ENCODE peak calls at places on chromosomes 1 and 21, in ten cellular contexts. F is GM23338, W is suprapubic skin, S is GM12892, V is breast epithelium, D is GM12891, Q is stomach, J is HepG2, I is endothelial cell of umbilical vein, A is transverse colon. M is an unnamed sample.

GRCh38 chr21:22791376-22791775 is 1793.2 kb downstream of the NCAM2 start:
- DNase-seq in I (peak; percentile 41), Q (no peak), J (no peak), W (no peak), D (no peak), A (no peak), V (no peak), F (no peak), S (no peak), M (no peak)

GRCh38 chr1:210663730-210664573 is 335.2 kb downstream of the HHAT start:
- DNase-seq in A (no peak), I (no peak), F (no peak), Q (no peak), V (no peak), J (no peak), D (no peak), W (no peak), S (no peak), M (peak; percentile 82)

GRCh38 chr1:163583782-163584181 is 262.0 kb downstream of the NUF2 start:
- DNase-seq in W (no peak), D (no peak), V (no peak), I (no peak), S (no peak), F (no peak), A (no peak), J (no peak), Q (no peak), M (no peak)

GRCh38 chr1:165315481-165315880 is 41.0 kb downstream of the LMX1A start:
- DNase-seq in D (no peak), W (no peak), A (no peak), F (no peak), V (no peak), I (no peak), J (no peak), Q (no peak), S (no peak), M (no peak)

GRCh38 chr1:43817304-43817939 is 110.1 kb downstream of the ST3GAL3 start:
- DNase-seq in D (no peak), I (no peak), Q (no peak), V (no peak), W (no peak), J (no peak), A (no peak), F (no peak), S (no peak), M (no peak)

GRCh38 chr1:148379170-148379500 is 104.0 kb downstream of the PPIAL4G start:
- DNase-seq in I (no peak), A (no peak), J (no peak), Q (no peak), S (no peak), D (no peak), F (peak; percentile 78), W (no peak), V (no peak), M (no peak)

GRCh38 chr1:81125672-81126071 is 675.1 kb upstream of the ADGRL2 start:
- DNase-seq in S (no peak), D (no peak), F (no peak), Q (no peak), V (no peak), W (no peak), A (no peak), J (no peak), I (no peak), M (no peak)

GRCh38 chr1:206925116-206925736 is 3.5 kb upstream of the FCMR start:
- DNase-seq in Q (peak; percentile 52), D (no peak), I (no peak), A (peak; percentile 81), V (no peak), W (no peak), J (peak; percentile 38), S (peak; percentile 64), F (peak; percentile 44), M (no peak)

GRCh38 chr21:30502041-30502440 is at the start of gene KRTAP19-5:
- DNase-seq in A (no peak), F (no peak), D (no peak), Q (no peak), V (no peak), J (no peak), S (no peak), I (no peak), W (no peak), M (no peak)

GRCh38 chr1:236916131-236916800 is 88.0 kb downstream of the MT1HL1 start:
- DNase-seq in S (no peak), A (no peak), J (no peak), Q (no peak), F (no peak), I (no peak), W (no peak), D (no peak), V (no peak), M (no peak)

GRCh38 chr1:155192346-155193274 is 15.1 kb downstream of the THBS3 start:
- DNase-seq in J (no peak), F (peak; percentile 90), I (no peak), A (peak; percentile 85), Q (peak; percentile 89), S (no peak), D (no peak), W (no peak), V (peak; percentile 82), M (peak; percentile 55)

GRCh38 chr1:59055908-59056719 is 240.8 kb upstream of the FGGY start:
- DNase-seq in Q (peak; percentile 36), I (no peak), J (no peak), A (no peak), D (no peak), V (peak; percentile 34), S (no peak), F (no peak), W (no peak), M (peak; percentile 59)

GRCh38 chr1:230568008-230568407 is 74.3 kb upstream of the COG2 start:
- DNase-seq in S (no peak), I (no peak), F (peak; percentile 57), J (peak; percentile 24), A (peak; percentile 66), W (no peak), V (no peak), Q (peak; percentile 56), D (no peak), M (no peak)

GRCh38 chr1:112522621-112523020 is 13.9 kb downstream of the WNT2B start:
- DNase-seq in F (no peak), S (no peak), W (no peak), A (no peak), V (no peak), J (no peak), I (no peak), D (no peak), Q (no peak), M (no peak)

GRCh38 chr1:161227196-161227871 is 1.5 kb downstream of the TOMM40L start:
- DNase-seq in Q (peak; percentile 88), J (peak; percentile 69), I (peak; percentile 72), V (peak; percentile 60), D (peak; percentile 50), A (peak; percentile 88), F (peak; percentile 92), S (peak; percentile 53), W (peak; percentile 89), M (peak; percentile 67)
- TF ChIP-seq POLR2AphosphoS5 in Q (no peak), J (no peak), I (peak; percentile 26), V (no peak), D (no peak), A (no peak), F (no peak), S (no peak), W (no peak), M (no peak)

DNA sequence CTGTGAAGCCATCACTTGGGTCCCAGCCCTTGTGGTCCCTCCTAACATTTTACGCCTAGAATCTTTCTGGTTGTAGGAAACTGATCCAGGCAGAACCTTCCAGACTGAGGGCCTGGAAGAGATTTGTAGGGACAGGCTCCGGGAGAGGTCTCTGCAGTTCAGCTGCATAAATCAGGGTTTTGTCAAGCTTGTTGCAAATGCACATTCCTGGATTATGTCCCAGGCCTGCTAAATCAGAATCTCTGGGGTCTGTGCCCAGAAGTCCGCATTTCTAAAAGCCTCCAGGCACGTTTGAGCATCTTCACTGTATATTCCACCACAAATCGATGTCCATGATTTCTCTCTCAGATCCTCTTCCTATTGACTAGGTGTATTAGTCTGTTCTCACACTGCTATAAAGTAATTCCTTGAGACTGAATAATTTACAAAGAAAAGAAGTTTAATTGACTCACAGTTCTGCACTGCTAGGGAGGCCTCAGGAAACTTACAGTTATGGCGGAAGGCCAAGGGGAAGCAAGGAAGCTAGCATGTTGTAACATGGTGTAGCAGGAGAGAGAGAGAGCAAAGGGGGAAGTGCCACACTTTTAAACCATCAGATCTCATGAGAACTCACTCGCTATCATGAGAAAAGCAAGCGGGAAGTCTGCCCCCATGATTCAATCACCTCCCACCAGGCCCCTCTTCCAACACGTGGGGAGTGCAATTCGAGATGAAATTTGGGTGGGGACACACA is 1.3 kb upstream of the FHAD1 start:
- DNase-seq in I (no peak), F (no peak), A (no peak), S (no peak), V (no peak), D (no peak), W (no peak), J (no peak), Q (no peak), M (no peak)
- TF ChIP-seq POLR2AphosphoS5 in I (no peak), F (no peak), A (peak; percentile 21), S (no peak), V (no peak), D (no peak), W (no peak), J (no peak), Q (no peak), M (no peak)

DNA sequence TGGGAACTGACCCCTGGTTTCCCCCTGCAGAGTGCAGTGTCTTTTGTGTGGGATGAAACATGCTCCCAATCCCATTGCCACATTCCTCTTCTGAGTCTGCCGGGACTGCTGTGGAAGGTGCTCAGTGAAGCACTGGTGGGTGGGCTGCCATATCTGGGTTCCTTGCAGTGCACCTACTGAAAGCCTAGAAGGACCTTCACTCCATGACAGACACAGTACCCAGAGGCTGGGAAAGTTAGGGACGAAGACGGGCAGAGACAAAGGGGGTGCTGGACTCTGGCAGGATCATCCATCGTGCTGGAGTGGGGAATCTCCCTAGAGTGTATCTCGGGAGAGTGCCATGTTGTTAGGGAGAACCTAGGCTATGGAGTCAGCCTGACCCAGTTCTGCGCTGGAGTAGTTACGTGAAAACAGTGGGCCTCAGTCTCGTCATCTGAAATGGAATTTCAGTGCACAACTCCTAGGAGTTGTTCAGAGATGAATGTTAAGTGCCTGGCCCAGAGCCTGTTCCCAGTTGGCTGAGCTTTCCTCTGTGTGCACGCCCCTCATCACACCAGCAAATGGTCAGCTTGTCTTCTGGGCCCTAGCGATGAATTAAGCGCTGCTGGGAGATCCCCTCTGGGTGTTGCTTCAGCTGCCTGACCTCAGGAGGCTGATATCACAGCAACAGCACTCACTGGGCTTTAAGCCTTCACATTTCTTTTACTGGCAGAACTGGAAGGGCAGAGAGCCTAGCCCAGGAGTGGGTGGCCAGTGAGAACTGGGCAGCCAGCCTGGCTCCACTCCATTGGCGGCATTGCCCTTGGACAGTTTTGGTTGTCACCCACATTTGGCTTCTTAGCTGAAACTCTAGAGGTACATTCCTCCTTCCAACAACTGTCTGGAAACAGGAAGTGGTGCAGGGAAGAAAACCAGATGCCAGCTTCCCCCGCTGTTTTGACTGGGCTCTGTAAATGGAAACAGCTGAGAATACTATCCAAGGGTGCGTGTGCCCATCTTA is 479.8 kb upstream of the VAMP3 start:
- DNase-seq in D (no peak), V (no peak), I (no peak), W (no peak), A (no peak), Q (no peak), J (no peak), F (no peak), S (no peak), M (peak; percentile 76)
- TF ChIP-seq POLR2AphosphoS5 in D (no peak), V (no peak), I (no peak), W (no peak), A (no peak), Q (no peak), J (no peak), F (no peak), S (no peak), M (peak; percentile 78)

GRCh38 chr1:14800500-14801069 is 202.1 kb downstream of the KAZN start:
- DNase-seq in J (no peak), S (no peak), V (no peak), F (no peak), D (no peak), W (no peak), I (no peak), Q (no peak), A (no peak), M (no peak)
- TF ChIP-seq POLR2AphosphoS5 in J (no peak), S (no peak), V (no peak), F (no peak), D (no peak), W (no peak), I (no peak), Q (no peak), A (no peak), M (no peak)